ENCODE peak calls at places on chromosome 10, in five cellular contexts. O is heart right ventricle; V is CD8-positive, alpha-beta T cell; T is AG04450; U is mammary epithelial cell. S is an unnamed sample.

GRCh38 chr10:26455567-26456315 is 17.6 kb downstream of the APBB1IP start:
- DNase-seq in O (no peak), V (no peak), T (no peak), U (no peak), S (no peak)

GRCh38 chr10:68224810-68225209 is 7.1 kb downstream of the ATOH7 start:
- DNase-seq in O (no peak), V (no peak), T (no peak), U (peak), S (peak)

GRCh38 chr10:3853016-3853415 is 68.0 kb upstream of the KLF6 start:
- DNase-seq in O (no peak), V (no peak), T (no peak), U (no peak), S (no peak)

GRCh38 chr10:113357688-113358306 is 195.1 kb upstream of the HABP2 start:
- DNase-seq in O (no peak), V (no peak), T (no peak), U (no peak), S (no peak)

GRCh38 chr10:16519908-16520861 is 1.5 kb downstream of the C1QL3 start:
- DNase-seq in O (no peak), V (no peak), T (no peak), U (no peak), S (no peak)

GRCh38 chr10:128150045-128150493 is 23.8 kb upstream of the MKI67 start:
- DNase-seq in O (peak), V (peak), T (peak), U (peak), S (peak)

GRCh38 chr10:4947635-4948596 is 15.3 kb upstream of the AKR1C1 start:
- DNase-seq in O (no peak), V (no peak), T (peak), U (peak), S (peak)

GRCh38 chr10:60944159-60944909 is at the start of gene RHOBTB1:
- DNase-seq in O (peak), V (no peak), T (no peak), U (peak), S (peak)

GRCh38 chr10:48194830-48195229 is 79.7 kb downstream of the FRMPD2 start:
- DNase-seq in O (no peak), V (no peak), T (no peak), U (no peak), S (no peak)

GRCh38 chr10:32982293-32982709 is 24.3 kb upstream of the ITGB1 start:
- DNase-seq in O (no peak), V (no peak), T (peak), U (peak), S (peak)

GRCh38 chr10:77062381-77062780 is 575.2 kb downstream of the KCNMA1 start:
- DNase-seq in O (no peak), V (no peak), T (no peak), U (peak), S (peak)

GRCh38 chr10:78556700-78557432 is 511.9 kb upstream of the ZMIZ1 start:
- DNase-seq in O (no peak), V (no peak), T (no peak), U (no peak), S (no peak)

GRCh38 chr10:71242621-71243009 is 30.2 kb downstream of the UNC5B start:
- DNase-seq in O (peak), V (no peak), T (no peak), U (no peak), S (no peak)

GRCh38 chr10:23341004-23341403 is 3.6 kb downstream of the C10orf67 start:
- DNase-seq in O (no peak), V (no peak), T (no peak), U (no peak), S (no peak)

GRCh38 chr10:130708465-130708864 is 572.3 kb downstream of the GLRX3 start:
- DNase-seq in O (no peak), V (no peak), T (no peak), U (no peak), S (no peak)

GRCh38 chr10:86970152-86970886 is 2.0 kb downstream of the ADIRF start:
- DNase-seq in O (peak), V (no peak), T (no peak), U (peak), S (peak)

GRCh38 chr10:66778351-66778750 is 147.5 kb upstream of the LRRTM3 start:
- DNase-seq in O (no peak), V (no peak), T (no peak), U (no peak), S (no peak)

GRCh38 chr10:132676193-132676891 is 109.6 kb downstream of the NKX6-2 start:
- DNase-seq in O (no peak), V (no peak), T (no peak), U (no peak), S (no peak)

GRCh38 chr10:112369495-112370423 is 4.2 kb upstream of the ACSL5 start:
- DNase-seq in O (no peak), V (no peak), T (no peak), U (no peak), S (no peak)

GRCh38 chr10:103057980-103058568 is 135.0 kb downstream of the NT5C2 start:
- DNase-seq in O (no peak), V (no peak), T (no peak), U (no peak), S (peak)

GRCh38 chr10:88460601-88461000 is 122.5 kb downstream of the RNLS start:
- DNase-seq in O (no peak), V (no peak), T (no peak), U (no peak), S (no peak)

GRCh38 chr10:30943451-30943850 is 88.2 kb downstream of the ZNF438 start:
- DNase-seq in O (no peak), V (no peak), T (no peak), U (no peak), S (no peak)

GRCh38 chr10:117136391-117136975 is 1.6 kb downstream of the VAX1 start:
- DNase-seq in O (no peak), V (no peak), T (no peak), U (no peak), S (no peak)

GRCh38 chr10:117134084-117135025 is 3.7 kb downstream of the VAX1 start:
- DNase-seq in O (no peak), V (no peak), T (no peak), U (no peak), S (no peak)

GRCh38 chr10:117133273-117134083 is 4.6 kb downstream of the VAX1 start:
- DNase-seq in O (no peak), V (no peak), T (no peak), U (no peak), S (no peak)

GRCh38 chr10:117135480-117136140 is 2.5 kb downstream of the VAX1 start:
- DNase-seq in O (no peak), V (no peak), T (no peak), U (no peak), S (no peak)

GRCh38 chr10:117135026-117135372 is 3.1 kb downstream of the VAX1 start:
- DNase-seq in O (no peak), V (no peak), T (no peak), U (no peak), S (no peak)
- H3K4me3 ChIP-seq in O (no peak), V (no peak), T (no peak), U (no peak), S (no peak)

GRCh38 chr10:69329721-69330178 is 51.5 kb downstream of the HK1 start:
- DNase-seq in O (no peak), V (no peak), T (no peak), U (no peak), S (no peak)

GRCh38 chr10:69326692-69327091 is 48.4 kb downstream of the HK1 start:
- DNase-seq in O (no peak), V (no peak), T (no peak), U (no peak), S (no peak)

GRCh38 chr10:69324583-69324982 is 46.3 kb downstream of the HK1 start:
- DNase-seq in O (no peak), V (no peak), T (no peak), U (no peak), S (no peak)

GRCh38 chr10:69328346-69328687 is 50.0 kb downstream of the HK1 start:
- DNase-seq in O (no peak), V (no peak), T (no peak), U (no peak), S (no peak)

GRCh38 chr10:69327463-69328345 is 49.4 kb downstream of the HK1 start:
- DNase-seq in O (peak), V (no peak), T (no peak), U (peak), S (peak)
- H3K4me3 ChIP-seq in O (peak), V (peak), T (peak), U (peak), S (peak)

GRCh38 chr10:70041016-70041415 is 11.6 kb upstream of the MACROH2A2 start:
- DNase-seq in O (no peak), V (no peak), T (no peak), U (no peak), S (no peak)

GRCh38 chr10:70034252-70034651 is 18.4 kb upstream of the MACROH2A2 start:
- DNase-seq in O (no peak), V (no peak), T (no peak), U (no peak), S (no peak)

GRCh38 chr10:70035531-70035930 is 17.1 kb upstream of the MACROH2A2 start:
- DNase-seq in O (no peak), V (no peak), T (no peak), U (no peak), S (no peak)

GRCh38 chr10:70038926-70039325 is 13.7 kb upstream of the MACROH2A2 start:
- DNase-seq in O (no peak), V (no peak), T (no peak), U (no peak), S (no peak)
- H3K4me3 ChIP-seq in O (no peak), V (no peak), T (no peak), U (no peak), S (no peak)

DNA sequence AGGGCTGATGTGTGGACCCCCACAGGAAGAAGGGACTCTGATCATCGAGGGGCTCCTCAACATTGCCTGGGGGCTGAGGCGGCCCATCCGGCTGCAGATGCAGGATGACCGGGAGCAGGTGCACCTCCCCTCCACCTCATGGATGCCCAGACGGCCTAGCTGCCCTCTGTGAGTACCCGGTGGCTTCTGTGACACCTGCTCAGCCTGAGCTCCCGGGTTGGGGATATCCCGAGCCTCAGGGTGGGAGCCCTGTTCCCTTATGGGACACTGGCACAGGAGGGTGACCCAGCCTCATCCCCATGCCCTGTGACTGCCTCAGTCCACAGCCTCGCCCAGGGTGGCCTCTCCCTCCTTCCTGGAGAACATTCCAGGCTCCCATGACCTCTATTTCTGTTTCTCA is 3.9 kb upstream of the DEPP1 start:
- DNase-seq in O (no peak), V (no peak), T (no peak), U (no peak), S (no peak)
- H3K4me3 ChIP-seq in O (no peak), V (no peak), T (no peak), U (no peak), S (no peak)

S was measured in fibroblast of villous mesenchyme.